ENCODE peak calls at places on chromosomes 3 and 15, in ten cellular contexts. S is sigmoid colon, E is suprapubic skin, D is HCT116, T is spleen, R is SK-N-SH, F is transverse colon, Z is GM23338, W is breast epithelium, L is Panc1. K is an unnamed sample.

GRCh38 chr15:65818927-65819562 is 27.0 kb upstream of the DENND4A start:
- DNase-seq in S (no peak), E (no peak), D (no peak), T (no peak), R (no peak), F (no peak), Z (no peak), W (no peak), L (no peak), K (no peak)

GRCh38 chr3:134380249-134380648 is 6.0 kb upstream of the AMOTL2 start:
- DNase-seq in S (no peak), E (no peak), D (no peak), T (no peak), R (no peak), F (no peak), Z (no peak), W (no peak), L (no peak), K (no peak)

GRCh38 chr15:72818632-72819031 is 35.1 kb upstream of the ADPGK start:
- DNase-seq in S (no peak), E (no peak), D (no peak), T (no peak), R (no peak), F (no peak), Z (no peak), W (no peak), L (no peak), K (no peak)

GRCh38 chr3:17810759-17811158 is 68.3 kb upstream of the TBC1D5 start:
- DNase-seq in S (no peak), E (no peak), D (peak), T (no peak), R (no peak), F (no peak), Z (peak), W (no peak), L (no peak), K (no peak)

GRCh38 chr15:78456391-78456790 is 18.4 kb downstream of the IREB2 start:
- DNase-seq in S (no peak), E (no peak), D (no peak), T (no peak), R (no peak), F (no peak), Z (no peak), W (no peak), L (no peak), K (no peak)

GRCh38 chr15:57019496-57020160 is 101.2 kb downstream of the TCF12 start:
- DNase-seq in S (no peak), E (no peak), D (no peak), T (no peak), R (no peak), F (no peak), Z (no peak), W (no peak), L (no peak), K (no peak)

GRCh38 chr3:184583345-184584000 is 21.9 kb downstream of the EPHB3 start:
- DNase-seq in S (no peak), E (no peak), D (no peak), T (no peak), R (peak), F (no peak), Z (no peak), W (no peak), L (no peak), K (no peak)

GRCh38 chr15:87871130-87871737 is 385.3 kb downstream of the NTRK3 start:
- DNase-seq in S (no peak), E (no peak), D (no peak), T (no peak), R (no peak), F (no peak), Z (no peak), W (no peak), L (no peak), K (no peak)

GRCh38 chr15:37771462-37771861 is 163.0 kb upstream of the TMCO5A start:
- DNase-seq in S (no peak), E (no peak), D (no peak), T (no peak), R (no peak), F (no peak), Z (no peak), W (no peak), L (no peak), K (no peak)

GRCh38 chr15:42107483-42107882 is 13.1 kb upstream of the PLA2G4D start:
- DNase-seq in S (no peak), E (no peak), D (no peak), T (peak), R (no peak), F (peak), Z (no peak), W (no peak), L (no peak), K (peak)

GRCh38 chr3:56595956-56596355 is 39.0 kb downstream of the CCDC66 start:
- DNase-seq in S (no peak), E (no peak), D (no peak), T (no peak), R (no peak), F (no peak), Z (no peak), W (no peak), L (no peak), K (no peak)

GRCh38 chr3:119352235-119352634 is 58.1 kb downstream of the ARHGAP31 start:
- DNase-seq in S (no peak), E (no peak), D (no peak), T (no peak), R (no peak), F (no peak), Z (no peak), W (no peak), L (no peak), K (no peak)

GRCh38 chr15:39127925-39128617 is 452.8 kb upstream of the THBS1 start:
- DNase-seq in S (no peak), E (no peak), D (peak), T (no peak), R (no peak), F (peak), Z (peak), W (no peak), L (peak), K (no peak)

GRCh38 chr3:136790786-136791185 is 28.1 kb upstream of the SLC35G2 start:
- DNase-seq in S (no peak), E (no peak), D (no peak), T (no peak), R (no peak), F (no peak), Z (no peak), W (no peak), L (no peak), K (no peak)

GRCh38 chr3:58019343-58019742 is 11.1 kb downstream of the FLNB start:
- DNase-seq in S (no peak), E (no peak), D (no peak), T (no peak), R (no peak), F (no peak), Z (no peak), W (no peak), L (no peak), K (no peak)

GRCh38 chr15:23065836-23066235 is 26.5 kb upstream of the TUBGCP5 start:
- DNase-seq in S (no peak), E (no peak), D (no peak), T (no peak), R (no peak), F (no peak), Z (no peak), W (no peak), L (no peak), K (no peak)

DNA sequence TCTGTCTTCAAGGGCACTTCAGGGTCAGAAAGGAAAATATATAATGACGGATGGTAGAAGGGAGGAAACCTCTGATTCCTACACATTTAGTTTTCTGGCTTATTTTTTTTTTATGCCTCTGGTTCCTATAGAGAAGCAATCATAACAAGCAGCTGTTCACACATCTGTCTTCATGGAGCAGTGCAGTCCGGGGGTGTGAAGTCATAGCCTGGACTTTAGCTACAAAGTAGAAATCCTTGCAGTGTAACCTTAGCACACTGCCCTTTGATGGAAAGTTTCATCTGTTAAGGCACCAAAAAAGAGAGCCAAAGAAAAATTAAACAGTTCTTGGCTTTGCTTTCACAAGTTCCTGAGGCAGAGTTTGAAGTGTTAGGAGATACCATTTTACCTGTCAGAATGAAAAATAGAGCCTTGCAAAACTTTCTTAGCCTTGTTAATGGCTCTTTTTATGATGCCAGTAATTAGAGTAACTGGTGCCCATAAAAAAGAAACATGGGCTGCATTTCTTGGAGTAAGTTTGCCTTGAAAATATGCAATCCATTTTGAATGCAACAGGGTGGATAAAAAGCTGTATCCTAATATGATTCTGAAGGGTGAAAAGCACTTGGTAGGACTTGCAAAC is 84.1 kb downstream of the PIK3R4 start:
- DNase-seq in S (no peak), E (no peak), D (no peak), T (no peak), R (no peak), F (no peak), Z (no peak), W (no peak), L (no peak), K (no peak)
- TF ChIP-seq POLR2AphosphoS5 in S (peak), E (no peak), D (no peak), T (no peak), R (no peak), F (peak), Z (no peak), W (no peak), L (no peak), K (no peak)

GRCh38 chr3:14148041-14148985 is 23.5 kb downstream of the TMEM43 start:
- DNase-seq in S (no peak), E (no peak), D (no peak), T (no peak), R (peak), F (no peak), Z (peak), W (no peak), L (no peak), K (no peak)
- H3K27ac ChIP-seq in S (no peak), E (no peak), D (no peak), T (no peak), R (peak), F (no peak), Z (peak), W (peak), L (no peak), K (no peak)

GRCh38 chr3:186619787-186620212 is 6.9 kb downstream of the AHSG start:
- DNase-seq in S (no peak), E (peak), D (no peak), T (no peak), R (no peak), F (no peak), Z (no peak), W (no peak), L (no peak), K (no peak)
- TF ChIP-seq POLR2AphosphoS5 in S (no peak), E (no peak), D (no peak), T (no peak), R (no peak), F (no peak), Z (no peak), W (no peak), L (no peak), K (no peak)

GRCh38 chr15:59301527-59301926 is 71.1 kb downstream of the MYO1E start:
- DNase-seq in S (no peak), E (no peak), D (no peak), T (no peak), R (no peak), F (no peak), Z (peak), W (no peak), L (no peak), K (no peak)
- H3K27ac ChIP-seq in S (no peak), E (no peak), D (no peak), T (no peak), R (peak), F (peak), Z (no peak), W (no peak), L (peak), K (no peak)

DNA sequence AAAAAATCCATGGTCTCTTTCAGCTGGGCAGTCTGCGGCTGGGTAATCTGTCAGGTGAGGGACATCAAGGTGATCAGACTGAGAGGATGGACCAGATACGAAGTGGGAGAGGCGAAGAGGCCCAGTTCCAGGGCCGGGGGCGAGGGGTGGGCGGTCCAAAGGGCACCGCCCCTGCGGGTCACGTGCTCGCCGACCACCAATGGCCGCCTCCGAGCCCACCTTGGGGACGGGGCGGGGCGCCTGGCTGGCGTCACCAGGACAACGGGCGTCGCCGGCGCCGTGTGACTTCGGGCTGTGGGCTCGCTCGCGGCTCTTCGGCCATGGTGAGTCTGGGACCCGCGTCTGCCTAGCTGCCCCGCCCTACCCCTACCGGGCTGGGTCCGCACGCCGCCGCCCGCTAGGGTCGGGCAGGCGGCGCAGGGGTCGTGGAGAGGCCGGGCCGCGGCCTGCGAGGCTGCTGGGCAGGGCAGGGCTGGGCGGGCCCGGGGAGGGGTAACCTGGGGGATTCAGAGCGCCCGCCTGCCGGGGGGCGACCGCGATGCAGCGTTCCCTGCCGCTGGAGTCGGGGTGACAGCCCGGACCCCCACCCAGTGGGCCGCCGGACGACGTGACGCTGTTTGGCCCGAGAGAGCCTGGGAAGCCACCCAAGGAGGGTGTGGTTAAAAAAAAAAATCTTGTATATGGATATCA is at the start of gene FBXL2:
- DNase-seq in S (peak), E (peak), D (peak), T (peak), R (peak), F (peak), Z (peak), W (peak), L (no peak), K (peak)
- TF ChIP-seq POLR2AphosphoS5 in S (peak), E (no peak), D (peak), T (peak), R (peak), F (no peak), Z (peak), W (no peak), L (no peak), K (no peak)

GRCh38 chr3:14473411-14473891 is 66.7 kb downstream of the GRIP2 start:
- DNase-seq in S (no peak), E (no peak), D (no peak), T (no peak), R (no peak), F (peak), Z (no peak), W (no peak), L (no peak), K (no peak)
- H3K27ac ChIP-seq in S (no peak), E (no peak), D (peak), T (no peak), R (peak), F (peak), Z (no peak), W (no peak), L (no peak), K (no peak)